ENCODE peak calls at places on chromosomes 12 and 14, in eight cellular contexts. C, U, A, M, W, E, I and S are unnamed samples.

GRCh38 chr14:45085004-45085403 is 1.1 kb downstream of the PRPF39 start:
- DNase-seq in C (no peak), W (no peak), M (no peak), I (no peak), U (no peak), E (no peak), A (no peak), S (no peak)

GRCh38 chr12:116492703-116493324 is 66.4 kb upstream of the MAP1LC3B2 start:
- DNase-seq in E (no peak), W (peak; percentile 12), A (no peak), U (no peak), M (no peak), C (no peak), I (no peak), S (no peak)

GRCh38 chr12:41531147-41531829 is 343.2 kb downstream of the PDZRN4 start:
- DNase-seq in M (peak; percentile 41), W (no peak), E (no peak), U (no peak), I (peak; percentile 79), A (peak; percentile 21), C (no peak), S (peak; percentile 71)

GRCh38 chr14:99009875-99010274 is 262.1 kb downstream of the BCL11B start:
- DNase-seq in E (no peak), U (peak; percentile 59), A (no peak), W (no peak), I (no peak), C (no peak), M (no peak), S (no peak)

GRCh38 chr14:99445916-99446315 is 34.7 kb downstream of the SETD3 start:
- DNase-seq in M (no peak), A (no peak), E (no peak), W (no peak), C (no peak), U (no peak), I (no peak), S (no peak)

GRCh38 chr14:100554696-100555320 is 32.4 kb downstream of the BEGAIN start:
- DNase-seq in C (no peak), E (no peak), A (no peak), M (no peak), I (no peak), U (no peak), W (no peak), S (no peak)

GRCh38 chr14:23577004-23577681 is 1.4 kb downstream of the JPH4 start:
- DNase-seq in W (peak; percentile 71), I (no peak), M (peak; percentile 16), E (peak; percentile 44), C (no peak), A (no peak), U (no peak), S (no peak)

GRCh38 chr14:92704036-92704804 is 44.2 kb downstream of the LGMN start:
- DNase-seq in A (peak; percentile 38), M (no peak), C (no peak), E (peak; percentile 31), U (no peak), W (no peak), I (no peak), S (no peak)

GRCh38 chr12:97572220-97572619 is 109.6 kb downstream of the RMST start:
- DNase-seq in U (no peak), M (no peak), I (no peak), C (no peak), E (no peak), A (no peak), W (no peak), S (no peak)

GRCh38 chr12:34405286-34406227 is 383.3 kb downstream of the ALG10 start:
- DNase-seq in W (peak; percentile 43), I (peak; percentile 40), A (no peak), U (no peak), M (peak; percentile 12), E (no peak), C (peak; percentile 0), S (peak; percentile 3)

GRCh38 chr12:16585781-16586180 is 20.2 kb downstream of the LMO3 start:
- DNase-seq in C (no peak), I (no peak), W (no peak), M (no peak), A (no peak), U (no peak), E (no peak), S (no peak)

GRCh38 chr12:62738105-62738504 is 196.8 kb downstream of the PPM1H start:
- DNase-seq in M (no peak), A (no peak), I (no peak), E (no peak), W (no peak), C (no peak), U (no peak), S (no peak)

GRCh38 chr14:89040080-89040437 is 215.6 kb downstream of the TTC8 start:
- DNase-seq in E (no peak), U (no peak), A (no peak), I (no peak), W (no peak), M (no peak), C (no peak), S (no peak)

GRCh38 chr14:91927800-91928199 is 19.7 kb downstream of the FBLN5 start:
- DNase-seq in I (no peak), C (no peak), M (no peak), E (no peak), U (no peak), W (no peak), A (no peak), S (no peak)

GRCh38 chr14:33899723-33900341 is 51.0 kb downstream of the EGLN3 start:
- DNase-seq in A (no peak), E (no peak), M (no peak), U (no peak), C (no peak), W (no peak), I (no peak), S (no peak)

GRCh38 chr14:58752782-58753181 is 115.0 kb downstream of the DACT1 start:
- DNase-seq in U (no peak), M (peak; percentile 91), A (peak; percentile 69), W (peak; percentile 89), I (peak; percentile 88), E (peak; percentile 90), C (no peak), S (peak; percentile 85)

GRCh38 chr14:53742226-53742607 is 214.4 kb downstream of the BMP4 start:
- DNase-seq in C (no peak), E (no peak), M (no peak), W (no peak), A (no peak), I (no peak), U (no peak), S (no peak)

GRCh38 chr14:75335588-75335987 is 57.0 kb downstream of the FOS start:
- DNase-seq in M (no peak), E (no peak), U (no peak), W (no peak), C (no peak), I (no peak), A (no peak), S (no peak)

GRCh38 chr14:65791551-65791981 is 379.0 kb downstream of the FUT8 start:
- DNase-seq in C (peak; percentile 20), E (no peak), W (no peak), U (peak; percentile 8), I (no peak), M (no peak), A (no peak), S (no peak)

GRCh38 chr12:109545826-109546225 is 27.5 kb downstream of the MMAB start:
- DNase-seq in U (no peak), I (peak; percentile 28), A (no peak), E (no peak), C (no peak), M (no peak), W (no peak), S (no peak)
- H3K27me3 ChIP-seq in U (no peaks in the 10 kb centered on the region), I (peaks cover 8% of the 10 kb centered on the region), A (no peaks in the 10 kb centered on the region), E (peaks cover 20% of the 10 kb centered on the region), C (no peaks in the 10 kb centered on the region), M (no peaks in the 10 kb centered on the region), W (peaks cover 3% of the 10 kb centered on the region), S (peaks cover 28% of the 10 kb centered on the region)

GRCh38 chr12:6769003-6769389 is 2.8 kb downstream of the PTMS start:
- DNase-seq in C (no peak), M (peak; percentile 70), E (no peak), W (no peak), I (no peak), U (no peak), A (no peak), S (peak; percentile 54)
- H3K4me1 ChIP-seq in C (peaks cover 53% of the 10 kb centered on the region), M (peaks cover 15% of the 10 kb centered on the region), E (peaks cover 84% of the 10 kb centered on the region), W (peaks cover 12% of the 10 kb centered on the region), I (peaks cover 31% of the 10 kb centered on the region), U (peaks cover 11% of the 10 kb centered on the region), A (peaks cover 29% of the 10 kb centered on the region), S (peaks cover 52% of the 10 kb centered on the region)

GRCh38 chr12:125239563-125239962 is 174.3 kb downstream of the AACS start:
- DNase-seq in W (no peak), U (no peak), M (no peak), A (no peak), C (no peak), E (no peak), I (no peak), S (no peak)

GRCh38 chr12:125244338-125244737 is 179.1 kb downstream of the AACS start:
- DNase-seq in E (no peak), W (no peak), I (no peak), M (no peak), A (no peak), U (no peak), C (no peak), S (no peak)

GRCh38 chr12:125245601-125246345 is 180.5 kb downstream of the AACS start:
- DNase-seq in A (no peak), C (no peak), U (no peak), M (no peak), I (no peak), W (no peak), E (no peak), S (no peak)

GRCh38 chr12:125243811-125244210 is 178.6 kb downstream of the AACS start:
- DNase-seq in C (no peak), W (no peak), E (no peak), M (no peak), A (no peak), U (no peak), I (no peak), S (no peak)

DNA sequence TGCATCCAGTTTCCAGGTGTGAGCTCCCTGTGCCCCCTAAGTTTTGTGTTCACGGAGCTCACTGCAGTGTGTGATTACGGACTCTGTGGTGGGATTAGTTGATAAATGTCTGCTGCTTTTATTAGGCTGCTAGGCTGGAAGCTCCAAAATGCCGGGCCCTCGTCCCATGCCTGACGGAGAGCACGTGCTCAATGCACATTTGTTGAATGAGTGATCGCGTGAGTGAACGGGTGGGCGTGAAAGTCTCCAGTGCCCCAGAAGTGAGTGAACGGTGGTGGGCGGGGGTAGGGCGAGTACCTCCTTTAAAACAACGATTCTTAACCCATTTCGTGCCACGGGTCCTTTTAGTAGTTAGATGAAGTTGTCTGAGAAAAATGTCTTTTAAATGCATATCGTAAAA is 175.5 kb downstream of the AACS start:
- DNase-seq in I (no peak), W (no peak), M (no peak), C (no peak), U (no peak), A (no peak), E (no peak), S (no peak)
- H3K27me3 ChIP-seq in I (peaks cover 12% of the 10 kb centered on the region), W (no peaks in the 10 kb centered on the region), M (no peaks in the 10 kb centered on the region), C (no peaks in the 10 kb centered on the region), U (no peaks in the 10 kb centered on the region), A (no peaks in the 10 kb centered on the region), E (peaks cover 13% of the 10 kb centered on the region), S (no peaks in the 10 kb centered on the region)

GRCh38 chr14:104755621-104756020 is 2.7 kb downstream of the SIVA1 start:
- DNase-seq in W (no peak), M (no peak), C (no peak), I (no peak), U (no peak), A (no peak), E (no peak), S (no peak)
- H3K4me1 ChIP-seq in W (peaks cover 22% of the 10 kb centered on the region), M (peaks cover 7% of the 10 kb centered on the region), C (peaks cover 20% of the 10 kb centered on the region), I (peaks cover 24% of the 10 kb centered on the region), U (peaks cover 14% of the 10 kb centered on the region), A (peaks cover 24% of the 10 kb centered on the region), E (peaks cover 34% of the 10 kb centered on the region), S (peaks cover 17% of the 10 kb centered on the region)

GRCh38 chr12:52795694-52796428 is at the start of gene KRT3:
- DNase-seq in A (no peak), M (no peak), I (no peak), E (no peak), W (no peak), C (no peak), U (no peak), S (no peak)
- H3K27me3 ChIP-seq in A (no peaks in the 10 kb centered on the region), M (no peaks in the 10 kb centered on the region), I (peaks cover 17% of the 10 kb centered on the region), E (peaks cover 5% of the 10 kb centered on the region), W (no peaks in the 10 kb centered on the region), C (no peaks in the 10 kb centered on the region), U (no peaks in the 10 kb centered on the region), S (peaks cover 19% of the 10 kb centered on the region)